ENCODE peak calls at places on chromosomes 12 and 14, in nine cellular contexts. One of them, this sample, is unnamed.

GRCh38 chr12:123602651-123603195 is 824 bp downstream of the DDX55 start:
- DNase-seq in sigmoid colon: no peak
- DNase-seq in AG04450: no peak
- DNase-seq in A549: no peak
- DNase-seq in GM10248: peak; percentile 34
- DNase-seq in WTC11: no peak
- DNase-seq in RWPE2: no peak
- DNase-seq in GM23338: no peak
- DNase-seq in astrocyte: no peak
- DNase-seq in this sample: no peak

GRCh38 chr12:104605685-104606084 is 148.9 kb downstream of the CHST11 start:
- DNase-seq in sigmoid colon: peak; percentile 83
- DNase-seq in AG04450: no peak
- DNase-seq in A549: peak; percentile 20
- DNase-seq in GM10248: no peak
- DNase-seq in WTC11: peak; percentile 17
- DNase-seq in RWPE2: no peak
- DNase-seq in GM23338: peak; percentile 36
- DNase-seq in astrocyte: peak; percentile 25
- DNase-seq in this sample: no peak

GRCh38 chr12:2057041-2057792 is 4.4 kb downstream of the CACNA1C start:
- DNase-seq in sigmoid colon: peak; percentile 90
- DNase-seq in AG04450: no peak
- DNase-seq in A549: peak; percentile 49
- DNase-seq in GM10248: peak; percentile 40
- DNase-seq in WTC11: peak; percentile 97
- DNase-seq in RWPE2: no peak
- DNase-seq in GM23338: peak; percentile 97
- DNase-seq in astrocyte: no peak
- DNase-seq in this sample: no peak

GRCh38 chr14:36300337-36300736 is 20.1 kb downstream of the MBIP start:
- DNase-seq in sigmoid colon: no peak
- DNase-seq in AG04450: no peak
- DNase-seq in A549: no peak
- DNase-seq in GM10248: no peak
- DNase-seq in WTC11: no peak
- DNase-seq in RWPE2: no peak
- DNase-seq in GM23338: no peak
- DNase-seq in astrocyte: peak; percentile 10
- DNase-seq in this sample: no peak

GRCh38 chr14:99806841-99807240 is 13.6 kb downstream of the EML1 start:
- DNase-seq in sigmoid colon: no peak
- DNase-seq in AG04450: no peak
- DNase-seq in A549: no peak
- DNase-seq in GM10248: no peak
- DNase-seq in WTC11: no peak
- DNase-seq in RWPE2: no peak
- DNase-seq in GM23338: no peak
- DNase-seq in astrocyte: no peak
- DNase-seq in this sample: no peak

GRCh38 chr14:24775919-24776318 is 141.9 kb upstream of the GZMB start:
- DNase-seq in sigmoid colon: no peak
- DNase-seq in AG04450: no peak
- DNase-seq in A549: no peak
- DNase-seq in GM10248: no peak
- DNase-seq in WTC11: no peak
- DNase-seq in RWPE2: no peak
- DNase-seq in GM23338: peak; percentile 20
- DNase-seq in astrocyte: no peak
- DNase-seq in this sample: no peak

GRCh38 chr12:2902287-2902880 is 11.7 kb downstream of the TULP3 start:
- DNase-seq in sigmoid colon: peak; percentile 72
- DNase-seq in AG04450: no peak
- DNase-seq in A549: no peak
- DNase-seq in GM10248: no peak
- DNase-seq in WTC11: no peak
- DNase-seq in RWPE2: no peak
- DNase-seq in GM23338: no peak
- DNase-seq in astrocyte: peak; percentile 29
- DNase-seq in this sample: no peak

GRCh38 chr14:93035917-93036651 is 79.6 kb downstream of the ITPK1 start:
- DNase-seq in sigmoid colon: peak; percentile 85
- DNase-seq in AG04450: no peak
- DNase-seq in A549: peak; percentile 61
- DNase-seq in GM10248: no peak
- DNase-seq in WTC11: no peak
- DNase-seq in RWPE2: no peak
- DNase-seq in GM23338: no peak
- DNase-seq in astrocyte: no peak
- DNase-seq in this sample: peak; percentile 59

GRCh38 chr12:25377475-25378179 is 126.9 kb upstream of the KRAS start:
- DNase-seq in sigmoid colon: no peak
- DNase-seq in AG04450: peak; percentile 63
- DNase-seq in A549: peak; percentile 32
- DNase-seq in GM10248: no peak
- DNase-seq in WTC11: no peak
- DNase-seq in RWPE2: no peak
- DNase-seq in GM23338: no peak
- DNase-seq in astrocyte: peak; percentile 63
- DNase-seq in this sample: no peak

GRCh38 chr12:94604299-94604698 is 46.1 kb downstream of the TMCC3 start:
- DNase-seq in sigmoid colon: no peak
- DNase-seq in AG04450: no peak
- DNase-seq in A549: no peak
- DNase-seq in GM10248: no peak
- DNase-seq in WTC11: no peak
- DNase-seq in RWPE2: no peak
- DNase-seq in GM23338: no peak
- DNase-seq in astrocyte: no peak
- DNase-seq in this sample: no peak

GRCh38 chr14:45679852-45680251 is 426.9 kb upstream of the MIS18BP1 start:
- DNase-seq in sigmoid colon: no peak
- DNase-seq in AG04450: no peak
- DNase-seq in A549: peak; percentile 5
- DNase-seq in GM10248: no peak
- DNase-seq in WTC11: no peak
- DNase-seq in RWPE2: no peak
- DNase-seq in GM23338: no peak
- DNase-seq in astrocyte: peak; percentile 89
- DNase-seq in this sample: no peak

GRCh38 chr14:75578786-75579781 is 664 bp downstream of the FLVCR2 start:
- DNase-seq in sigmoid colon: peak; percentile 68
- DNase-seq in AG04450: no peak
- DNase-seq in A549: peak; percentile 52
- DNase-seq in GM10248: no peak
- DNase-seq in WTC11: peak; percentile 19
- DNase-seq in RWPE2: no peak
- DNase-seq in GM23338: no peak
- DNase-seq in astrocyte: peak; percentile 23
- DNase-seq in this sample: no peak
- TF ChIP-seq CTCF in sigmoid colon: no peak
- TF ChIP-seq CTCF in AG04450: peak; percentile 25
- TF ChIP-seq CTCF in A549: peak; percentile 25
- TF ChIP-seq CTCF in GM10248: no peak
- TF ChIP-seq CTCF in WTC11: no peak
- TF ChIP-seq CTCF in RWPE2: no peak
- TF ChIP-seq CTCF in GM23338: peak; percentile 46
- TF ChIP-seq CTCF in astrocyte: peak; percentile 10
- TF ChIP-seq CTCF in this sample: no peak

DNA sequence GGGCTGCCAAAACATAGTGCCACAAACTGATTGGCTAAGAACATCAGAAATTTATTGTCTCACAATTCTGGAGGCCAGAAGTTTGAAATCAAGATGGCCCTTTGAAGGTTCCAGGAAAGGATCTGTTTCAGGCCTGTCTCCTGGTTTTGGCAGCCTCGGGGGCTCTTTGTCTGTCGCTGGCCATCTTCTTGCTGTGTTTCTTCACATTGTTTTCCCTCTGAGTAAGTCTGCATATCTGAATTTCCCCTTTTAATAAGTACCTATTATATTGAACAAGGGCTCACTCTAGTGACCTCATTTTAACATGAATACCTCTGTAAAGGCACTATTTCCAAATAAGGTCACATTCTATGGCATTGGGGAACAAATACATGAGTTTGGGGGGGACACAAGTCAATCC is 467.1 kb upstream of the MGAT4C start:
- DNase-seq in sigmoid colon: no peak
- DNase-seq in AG04450: no peak
- DNase-seq in A549: no peak
- DNase-seq in GM10248: no peak
- DNase-seq in WTC11: no peak
- DNase-seq in RWPE2: no peak
- DNase-seq in GM23338: no peak
- DNase-seq in astrocyte: no peak
- DNase-seq in this sample: no peak
- TF ChIP-seq CTCF in sigmoid colon: no peak
- TF ChIP-seq CTCF in AG04450: no peak
- TF ChIP-seq CTCF in A549: no peak
- TF ChIP-seq CTCF in GM10248: no peak
- TF ChIP-seq CTCF in WTC11: no peak
- TF ChIP-seq CTCF in RWPE2: peak; percentile 11
- TF ChIP-seq CTCF in GM23338: no peak
- TF ChIP-seq CTCF in astrocyte: no peak
- TF ChIP-seq CTCF in this sample: no peak

GRCh38 chr12:40104461-40105264 is 1.2 kb downstream of the SLC2A13 start:
- DNase-seq in sigmoid colon: peak; percentile 74
- DNase-seq in AG04450: no peak
- DNase-seq in A549: peak; percentile 14
- DNase-seq in GM10248: no peak
- DNase-seq in WTC11: no peak
- DNase-seq in RWPE2: no peak
- DNase-seq in GM23338: peak; percentile 27
- DNase-seq in astrocyte: no peak
- DNase-seq in this sample: no peak
- TF ChIP-seq CTCF in sigmoid colon: no peak
- TF ChIP-seq CTCF in AG04450: no peak
- TF ChIP-seq CTCF in A549: no peak
- TF ChIP-seq CTCF in GM10248: no peak
- TF ChIP-seq CTCF in WTC11: no peak
- TF ChIP-seq CTCF in RWPE2: no peak
- TF ChIP-seq CTCF in GM23338: no peak
- TF ChIP-seq CTCF in astrocyte: no peak
- TF ChIP-seq CTCF in this sample: no peak

GRCh38 chr12:132554857-132555630 is 55.3 kb downstream of the LRCOL1 start:
- DNase-seq in sigmoid colon: no peak
- DNase-seq in AG04450: no peak
- DNase-seq in A549: peak; percentile 64
- DNase-seq in GM10248: no peak
- DNase-seq in WTC11: peak; percentile 46
- DNase-seq in RWPE2: no peak
- DNase-seq in GM23338: peak; percentile 68
- DNase-seq in astrocyte: no peak
- DNase-seq in this sample: no peak
- TF ChIP-seq CTCF in sigmoid colon: no peak
- TF ChIP-seq CTCF in AG04450: peak; percentile 29
- TF ChIP-seq CTCF in A549: peak; percentile 40
- TF ChIP-seq CTCF in GM10248: peak; percentile 28
- TF ChIP-seq CTCF in WTC11: peak; percentile 41
- TF ChIP-seq CTCF in RWPE2: no peak
- TF ChIP-seq CTCF in GM23338: peak; percentile 73
- TF ChIP-seq CTCF in astrocyte: peak; percentile 5
- TF ChIP-seq CTCF in this sample: no peak

GRCh38 chr12:111276189-111276588 is 92.7 kb downstream of the PHETA1 start:
- DNase-seq in sigmoid colon: no peak
- DNase-seq in AG04450: no peak
- DNase-seq in A549: peak; percentile 37
- DNase-seq in GM10248: no peak
- DNase-seq in WTC11: no peak
- DNase-seq in RWPE2: no peak
- DNase-seq in GM23338: no peak
- DNase-seq in astrocyte: no peak
- DNase-seq in this sample: no peak

GRCh38 chr12:111275308-111275707 is 93.6 kb downstream of the PHETA1 start:
- DNase-seq in sigmoid colon: no peak
- DNase-seq in AG04450: no peak
- DNase-seq in A549: no peak
- DNase-seq in GM10248: no peak
- DNase-seq in WTC11: no peak
- DNase-seq in RWPE2: no peak
- DNase-seq in GM23338: no peak
- DNase-seq in astrocyte: no peak
- DNase-seq in this sample: no peak

GRCh38 chr12:111271674-111272418 is 97.0 kb downstream of the PHETA1 start:
- DNase-seq in sigmoid colon: no peak
- DNase-seq in AG04450: no peak
- DNase-seq in A549: no peak
- DNase-seq in GM10248: no peak
- DNase-seq in WTC11: no peak
- DNase-seq in RWPE2: no peak
- DNase-seq in GM23338: peak; percentile 47
- DNase-seq in astrocyte: no peak
- DNase-seq in this sample: no peak

GRCh38 chr12:111277570-111277969 is 91.3 kb downstream of the PHETA1 start:
- DNase-seq in sigmoid colon: no peak
- DNase-seq in AG04450: no peak
- DNase-seq in A549: no peak
- DNase-seq in GM10248: no peak
- DNase-seq in WTC11: no peak
- DNase-seq in RWPE2: no peak
- DNase-seq in GM23338: no peak
- DNase-seq in astrocyte: no peak
- DNase-seq in this sample: no peak

GRCh38 chr12:111274820-111275219 is 94.1 kb downstream of the PHETA1 start:
- DNase-seq in sigmoid colon: no peak
- DNase-seq in AG04450: no peak
- DNase-seq in A549: no peak
- DNase-seq in GM10248: no peak
- DNase-seq in WTC11: no peak
- DNase-seq in RWPE2: no peak
- DNase-seq in GM23338: peak; percentile 61
- DNase-seq in astrocyte: no peak
- DNase-seq in this sample: no peak
- TF ChIP-seq CTCF in sigmoid colon: no peak
- TF ChIP-seq CTCF in AG04450: peak; percentile 39
- TF ChIP-seq CTCF in A549: peak; percentile 41
- TF ChIP-seq CTCF in GM10248: no peak
- TF ChIP-seq CTCF in WTC11: no peak
- TF ChIP-seq CTCF in RWPE2: peak; percentile 43
- TF ChIP-seq CTCF in GM23338: peak; percentile 50
- TF ChIP-seq CTCF in astrocyte: peak; percentile 50
- TF ChIP-seq CTCF in this sample: no peak

DNA sequence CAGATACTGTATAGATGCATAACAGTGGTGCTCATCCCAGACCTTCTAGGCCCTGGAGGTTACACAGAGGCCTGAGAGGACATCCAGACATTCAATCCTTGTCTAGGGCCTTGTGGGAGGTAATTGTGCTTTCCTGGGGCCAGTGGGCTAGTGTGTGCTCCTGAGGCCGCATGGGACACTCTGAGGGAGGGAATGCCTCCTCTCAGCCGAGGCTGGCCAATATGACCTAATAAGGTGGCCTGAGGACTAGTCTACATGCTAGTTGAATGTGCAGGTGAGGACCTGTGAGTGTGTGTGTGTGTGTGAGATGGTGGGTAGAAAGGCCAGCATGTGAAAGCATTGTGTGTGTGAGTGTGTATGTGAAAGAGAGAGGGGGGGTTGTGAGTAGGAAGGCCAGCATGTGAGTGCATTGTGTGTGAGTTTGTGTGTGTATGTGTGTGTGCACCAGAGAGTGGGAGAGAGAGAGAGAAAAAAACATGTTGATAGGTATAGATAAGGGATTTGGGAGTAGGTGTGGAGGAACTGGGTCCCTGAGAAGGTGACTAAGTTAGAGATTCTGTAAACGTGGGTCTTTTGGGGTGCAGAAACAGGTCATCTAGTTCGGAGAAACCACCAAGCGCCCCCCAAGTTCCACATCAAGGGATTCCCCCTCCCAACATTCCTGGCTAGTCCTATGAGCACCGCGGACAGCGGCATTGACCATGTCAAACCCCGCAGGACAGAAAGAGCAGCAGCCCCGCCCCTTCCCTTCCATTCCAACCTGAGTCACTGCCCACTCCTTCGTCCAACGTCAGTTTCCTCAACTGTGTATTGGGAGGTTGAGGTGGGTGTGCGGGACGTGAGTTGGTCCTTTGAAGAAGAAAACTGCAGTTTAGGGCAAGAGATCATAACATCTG is 9.7 kb upstream of the KRT81 start:
- DNase-seq in sigmoid colon: peak; percentile 36
- DNase-seq in AG04450: no peak
- DNase-seq in A549: no peak
- DNase-seq in GM10248: no peak
- DNase-seq in WTC11: peak; percentile 52
- DNase-seq in RWPE2: no peak
- DNase-seq in GM23338: peak; percentile 62
- DNase-seq in astrocyte: no peak
- DNase-seq in this sample: no peak
- TF ChIP-seq CTCF in sigmoid colon: no peak
- TF ChIP-seq CTCF in AG04450: no peak
- TF ChIP-seq CTCF in A549: no peak
- TF ChIP-seq CTCF in GM10248: no peak
- TF ChIP-seq CTCF in WTC11: no peak
- TF ChIP-seq CTCF in RWPE2: no peak
- TF ChIP-seq CTCF in GM23338: no peak
- TF ChIP-seq CTCF in astrocyte: no peak
- TF ChIP-seq CTCF in this sample: no peak